ENCODE peak calls at places on chromosomes 5 and 9, in five cellular contexts. T is IMR-90, L is GM23248, W is endothelial cell of umbilical vein, U is SK-N-SH. I is an unnamed sample.

GRCh38 chr9:37309136-37309535 is 113.4 kb upstream of the GRHPR start:
- DNase-seq in T (peak), L (peak), W (no peak), U (no peak), I (no peak)

GRCh38 chr9:130556396-130557076 is 22.8 kb upstream of the FUBP3 start:
- DNase-seq in T (no peak), L (no peak), W (no peak), U (no peak), I (peak)

GRCh38 chr9:92717201-92718085 is 47.2 kb downstream of the BICD2 start:
- DNase-seq in T (no peak), L (no peak), W (no peak), U (no peak), I (peak)

GRCh38 chr9:126326228-126327015 is at the start of gene MVB12B:
- DNase-seq in T (peak), L (peak), W (peak), U (peak), I (peak)

GRCh38 chr9:117121331-117121730 is 293.5 kb downstream of the ASTN2 start:
- DNase-seq in T (no peak), L (no peak), W (no peak), U (no peak), I (no peak)

GRCh38 chr5:163161512-163161911 is 275.9 kb upstream of the CCNG1 start:
- DNase-seq in T (no peak), L (no peak), W (no peak), U (no peak), I (no peak)

GRCh38 chr9:136331556-136332481 is 4.5 kb downstream of the GPSM1 start:
- DNase-seq in T (no peak), L (no peak), W (no peak), U (no peak), I (no peak)

GRCh38 chr5:175223336-175223735 is 220.6 kb downstream of the DRD1 start:
- DNase-seq in T (no peak), L (no peak), W (no peak), U (no peak), I (no peak)

GRCh38 chr9:38315085-38315595 is 77.4 kb upstream of the ALDH1B1 start:
- DNase-seq in T (no peak), L (no peak), W (no peak), U (no peak), I (no peak)

GRCh38 chr9:89605181-89606048 is 603 bp downstream of the GADD45G start:
- DNase-seq in T (peak), L (peak), W (peak), U (peak), I (peak)

GRCh38 chr9:126587187-126588185 is 26.2 kb upstream of the LMX1B start:
- DNase-seq in T (no peak), L (peak), W (peak), U (no peak), I (peak)

GRCh38 chr5:173229381-173229959 is 5.5 kb downstream of the NKX2-5 start:
- DNase-seq in T (no peak), L (no peak), W (no peak), U (no peak), I (no peak)
- H3K4me2 ChIP-seq in T (no peak), L (peak), W (no peak), U (peak), I (no peak)

GRCh38 chr5:10600629-10601245 is 36.9 kb downstream of the ANKRD33B start:
- DNase-seq in T (no peak), L (no peak), W (no peak), U (no peak), I (no peak)

GRCh38 chr5:10602031-10602806 is 38.3 kb downstream of the ANKRD33B start:
- DNase-seq in T (no peak), L (no peak), W (no peak), U (no peak), I (no peak)

GRCh38 chr5:10599113-10599512 is 35.2 kb downstream of the ANKRD33B start:
- DNase-seq in T (no peak), L (no peak), W (no peak), U (no peak), I (no peak)

GRCh38 chr5:10599828-10600227 is 36.0 kb downstream of the ANKRD33B start:
- DNase-seq in T (peak), L (peak), W (no peak), U (no peak), I (no peak)

DNA sequence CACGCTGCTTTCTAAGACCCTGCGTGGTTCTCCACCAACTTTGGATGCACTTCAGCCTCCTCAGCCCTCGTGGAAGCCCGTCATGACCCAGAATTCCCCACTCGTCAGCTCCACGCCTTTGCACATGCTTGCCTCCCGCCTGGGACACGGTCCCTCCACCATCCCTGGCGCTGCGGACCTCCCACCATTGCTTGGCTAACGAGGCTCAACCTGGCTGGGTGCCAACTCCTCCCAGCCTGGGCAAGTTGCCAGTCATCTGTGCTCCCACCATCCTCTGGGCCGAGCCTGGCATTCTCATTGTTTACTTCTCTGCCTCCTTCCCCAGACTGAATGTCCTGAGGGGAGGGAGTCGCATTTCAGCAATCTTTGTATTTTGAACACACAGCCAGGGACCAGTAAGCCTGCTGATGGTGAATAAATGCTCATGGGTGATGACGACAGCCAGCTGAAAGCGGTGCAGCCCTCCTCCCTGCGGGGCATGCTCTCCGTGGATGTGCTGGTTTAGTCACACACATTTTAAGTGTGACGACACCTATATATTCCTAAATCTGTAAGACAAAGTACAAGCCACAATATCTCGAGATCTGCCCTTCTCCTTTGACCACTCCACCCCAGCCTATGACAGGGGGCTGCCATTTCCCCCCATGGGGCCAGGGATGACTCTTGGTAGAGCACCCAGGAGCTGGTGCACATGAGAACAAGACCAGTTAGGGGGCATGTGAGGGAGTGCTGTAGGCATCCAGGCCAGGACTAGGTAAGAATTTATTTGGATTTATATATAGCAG is 37.6 kb downstream of the ANKRD33B start:
- DNase-seq in T (peak), L (peak), W (peak), U (peak), I (peak)
- H3K4me3 ChIP-seq in T (no peak), L (peak), W (no peak), U (peak), I (peak)

DNA sequence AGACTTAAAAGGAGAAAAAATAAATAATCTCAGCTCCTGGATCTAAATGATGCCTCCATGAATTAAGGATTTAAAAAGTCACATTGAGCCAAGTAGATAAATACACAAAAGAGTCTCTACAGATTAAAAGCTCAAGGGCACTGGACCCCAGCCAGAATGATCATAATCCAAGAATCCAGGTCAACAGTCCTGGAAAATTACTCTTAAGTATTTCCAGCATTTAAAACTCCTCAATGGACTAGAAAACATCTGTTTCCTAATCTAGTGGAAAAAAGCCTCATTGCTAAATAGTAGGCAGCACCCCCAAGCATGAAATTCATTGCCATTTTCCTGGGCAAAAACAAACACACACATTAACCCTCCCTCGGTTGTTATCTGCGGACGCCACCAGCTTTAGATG is 96.8 kb downstream of the FRMD3 start:
- DNase-seq in T (no peak), L (no peak), W (peak), U (no peak), I (no peak)
- H3K4me2 ChIP-seq in T (no peak), L (no peak), W (no peak), U (no peak), I (no peak)

DNA sequence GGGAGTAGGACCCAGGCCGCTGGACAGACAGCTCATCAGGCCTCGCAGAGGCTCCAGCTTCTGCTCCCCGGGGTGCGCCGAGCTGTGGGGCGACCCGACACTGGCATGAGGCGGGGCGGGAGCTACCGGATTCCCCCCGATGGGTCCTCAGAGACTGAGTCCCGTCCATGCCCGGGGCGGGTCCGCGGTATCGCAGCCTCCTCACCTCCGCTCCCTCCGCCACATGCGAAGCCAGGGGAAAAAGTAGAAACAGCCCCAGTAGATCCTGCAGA is 2.6 kb upstream of the CCL27 start:
- DNase-seq in T (no peak), L (no peak), W (no peak), U (no peak), I (no peak)
- H3K4me3 ChIP-seq in T (peak), L (peak), W (peak), U (peak), I (peak)

DNA sequence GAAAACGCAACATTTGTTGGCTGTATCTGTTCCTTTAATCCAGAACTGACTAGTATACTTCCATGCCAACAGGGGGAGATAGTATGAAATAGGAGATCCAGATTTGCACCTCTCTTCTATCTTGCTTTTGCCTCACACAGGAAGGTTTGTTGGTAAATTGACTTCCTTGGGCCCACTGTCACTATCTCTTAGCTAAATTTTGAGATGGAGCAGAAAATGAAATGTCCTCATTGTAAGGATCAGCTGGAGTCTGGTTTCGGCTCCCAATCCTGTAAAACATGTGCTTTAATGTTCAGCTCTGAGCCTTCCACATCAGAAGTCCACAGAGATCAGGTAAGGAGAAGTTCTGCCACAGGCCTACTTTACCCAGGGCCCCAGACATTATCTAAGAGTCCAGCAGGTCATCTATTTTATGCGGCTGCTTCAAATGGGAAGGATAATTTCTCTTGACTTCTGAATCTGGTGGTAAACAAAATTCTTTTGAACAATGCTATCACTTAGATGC is 176.8 kb downstream of the FER start:
- DNase-seq in T (no peak), L (no peak), W (no peak), U (no peak), I (no peak)
- H3K4me2 ChIP-seq in T (no peak), L (no peak), W (no peak), U (no peak), I (no peak)

DNA sequence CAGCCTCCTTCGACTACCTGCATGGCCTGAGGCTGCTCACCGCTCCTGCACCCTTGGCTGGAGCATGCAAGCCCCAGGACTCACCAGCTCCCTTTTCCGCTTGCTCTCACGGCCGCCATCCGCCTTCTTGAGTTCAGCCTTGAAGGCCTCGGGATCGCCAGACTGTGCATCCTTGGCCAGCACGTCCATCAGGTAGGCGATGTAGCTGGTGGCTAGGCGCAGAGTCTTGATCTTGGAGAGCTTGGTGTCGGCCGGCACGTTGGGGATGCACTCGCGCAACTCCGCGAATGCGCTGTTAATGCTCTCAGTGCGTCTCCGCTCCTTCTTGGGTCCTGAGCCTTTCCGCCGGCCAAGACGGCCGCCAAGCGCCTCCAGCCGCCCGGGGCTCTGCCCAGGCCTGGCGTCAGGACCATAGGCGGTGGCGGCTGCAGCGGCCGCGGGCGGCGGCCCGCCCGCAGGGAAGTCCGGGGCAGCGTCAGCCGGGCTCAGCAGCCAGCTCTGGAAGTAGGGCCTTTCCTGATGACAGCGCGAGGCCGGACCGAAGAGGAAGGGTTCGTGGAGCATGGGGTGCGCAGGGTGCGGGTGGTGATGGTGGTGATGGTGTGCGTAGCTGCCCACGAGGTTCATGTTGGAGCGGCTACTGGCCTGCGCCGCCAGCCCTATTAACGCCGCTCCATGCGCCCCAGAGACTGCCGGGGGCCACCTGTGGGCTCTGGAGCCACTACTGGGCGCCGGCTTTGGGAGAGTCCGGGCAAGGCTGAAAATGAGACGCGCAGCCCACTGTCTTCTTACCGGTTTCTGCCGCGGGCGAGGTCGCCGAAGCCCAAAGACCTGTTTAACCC is 424 bp downstream of the HAND1 start:
- DNase-seq in T (peak), L (peak), W (peak), U (no peak), I (peak)
- H3K4me3 ChIP-seq in T (no peak), L (peak), W (no peak), U (peak), I (no peak)

GRCh38 chr5:67806647-67807046 is 408.9 kb upstream of the PIK3R1 start:
- DNase-seq in T (no peak), L (no peak), W (no peak), U (peak), I (no peak)

GRCh38 chr5:67805666-67806348 is 409.7 kb upstream of the PIK3R1 start:
- DNase-seq in T (no peak), L (no peak), W (no peak), U (no peak), I (no peak)

GRCh38 chr5:67807116-67807888 is 408.3 kb upstream of the PIK3R1 start:
- DNase-seq in T (no peak), L (no peak), W (no peak), U (no peak), I (no peak)

GRCh38 chr5:67799732-67800234 is 415.8 kb upstream of the PIK3R1 start:
- DNase-seq in T (no peak), L (peak), W (no peak), U (no peak), I (peak)

DNA sequence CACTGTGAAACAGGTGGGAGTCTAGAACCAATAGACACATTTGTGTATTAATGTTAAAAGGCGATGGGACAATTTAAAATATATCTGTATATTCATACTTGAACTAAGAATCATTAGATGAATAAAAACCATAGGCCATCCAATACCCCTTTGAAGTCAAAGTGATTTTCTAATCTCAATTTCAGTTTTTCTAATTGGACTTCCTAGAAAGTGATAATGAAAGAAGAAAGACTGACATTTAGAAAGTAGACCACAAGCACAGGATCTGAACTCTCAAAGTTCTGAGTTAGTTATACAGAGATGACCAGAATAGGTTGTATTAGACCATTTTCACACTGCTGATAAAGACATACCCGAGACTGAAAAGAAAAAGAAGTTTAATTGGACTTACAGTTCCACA is 412.8 kb upstream of the PIK3R1 start:
- DNase-seq in T (no peak), L (no peak), W (no peak), U (no peak), I (no peak)
- H3K4me2 ChIP-seq in T (no peak), L (no peak), W (no peak), U (no peak), I (no peak)

DNA sequence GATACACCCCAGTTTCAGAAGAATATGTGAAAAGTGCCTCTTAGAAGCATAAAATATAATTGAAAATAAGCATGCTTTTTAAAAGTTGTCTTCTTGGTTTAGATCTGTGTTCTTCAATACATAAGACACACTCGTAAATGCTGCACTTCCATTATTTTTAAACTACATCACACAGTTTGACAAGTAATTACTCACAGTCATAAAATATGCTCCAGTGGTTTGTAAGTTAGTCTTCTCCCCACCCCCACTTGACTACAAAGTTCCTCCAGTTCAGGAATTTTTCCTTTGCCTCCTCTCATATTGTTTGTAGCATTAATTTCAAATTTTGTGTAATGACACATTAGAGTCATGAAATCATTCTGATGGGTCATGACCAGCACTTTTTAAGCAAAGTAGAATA is 60.3 kb upstream of the PTGER4 start:
- DNase-seq in T (no peak), L (no peak), W (no peak), U (no peak), I (peak)
- H3K4me3 ChIP-seq in T (no peak), L (no peak), W (no peak), U (no peak), I (no peak)

GRCh38 chr9:6630502-6631206 is 14.9 kb downstream of the GLDC start:
- DNase-seq in T (no peak), L (no peak), W (no peak), U (no peak), I (peak)
- H3K4me2 ChIP-seq in T (no peak), L (no peak), W (no peak), U (no peak), I (no peak)